ENCODE peak calls at places on chromosomes 3 and 15, in seven cellular contexts. H, D, T, L, C, A and K are unnamed samples.

GRCh38 chr3:177356113-177356512 is 158.8 kb upstream of the TBL1XR1 start:
- DNase-seq in H (no peak), D (no peak), T (no peak), L (no peak), C (no peak), A (no peak), K (no peak)

GRCh38 chr3:172300187-172300586 is 148.1 kb downstream of the GHSR start:
- DNase-seq in H (no peak), D (no peak), T (peak; percentile 53), L (no peak), C (no peak), A (no peak), K (no peak)

GRCh38 chr3:66453525-66454463 is 47.0 kb downstream of the LRIG1 start:
- DNase-seq in H (no peak), D (no peak), T (no peak), L (no peak), C (no peak), A (no peak), K (peak; percentile 45)

GRCh38 chr3:127674099-127674792 is 1.5 kb downstream of the ABTB1 start:
- DNase-seq in H (no peak), D (no peak), T (no peak), L (no peak), C (no peak), A (no peak), K (no peak)

GRCh38 chr15:83118968-83119367 is 11.5 kb downstream of the TM6SF1 start:
- DNase-seq in H (no peak), D (no peak), T (no peak), L (no peak), C (no peak), A (no peak), K (no peak)

GRCh38 chr3:38507120-38507519 is 11.0 kb downstream of the EXOG start:
- DNase-seq in H (peak; percentile 49), D (no peak), T (no peak), L (no peak), C (no peak), A (no peak), K (no peak)

GRCh38 chr3:56775356-56775914 is 26.3 kb downstream of the ARHGEF3 start:
- DNase-seq in H (no peak), D (no peak), T (no peak), L (no peak), C (no peak), A (no peak), K (peak; percentile 18)

GRCh38 chr3:114308830-114309229 is 15.0 kb downstream of the TIGIT start:
- DNase-seq in H (peak; percentile 62), D (peak; percentile 56), T (no peak), L (no peak), C (no peak), A (peak; percentile 63), K (no peak)

GRCh38 chr3:183481582-183481981 is 53.2 kb upstream of the MCF2L2 start:
- DNase-seq in H (no peak), D (no peak), T (peak; percentile 50), L (no peak), C (no peak), A (no peak), K (no peak)

GRCh38 chr3:51715231-51716058 is 8.6 kb downstream of the GRM2 start:
- DNase-seq in H (peak; percentile 2), D (no peak), T (no peak), L (no peak), C (no peak), A (no peak), K (no peak)

GRCh38 chr15:39454189-39454986 is 126.5 kb upstream of the THBS1 start:
- DNase-seq in H (no peak), D (no peak), T (peak; percentile 50), L (no peak), C (no peak), A (no peak), K (no peak)

GRCh38 chr3:72821170-72821781 is 27.0 kb downstream of the SHQ1 start:
- DNase-seq in H (peak; percentile 18), D (peak; percentile 22), T (peak; percentile 53), L (peak; percentile 48), C (peak; percentile 62), A (no peak), K (no peak)

GRCh38 chr15:25735550-25736384 is 127.4 kb downstream of the ATP10A start:
- DNase-seq in H (no peak), D (no peak), T (no peak), L (no peak), C (no peak), A (no peak), K (no peak)

GRCh38 chr15:65344909-65345275 is 32.9 kb downstream of the IGDCC3 start:
- DNase-seq in H (no peak), D (no peak), T (peak; percentile 12), L (no peak), C (no peak), A (no peak), K (no peak)

GRCh38 chr15:55897560-55898336 is 95.7 kb downstream of the NEDD4 start:
- DNase-seq in H (peak; percentile 31), D (no peak), T (peak; percentile 61), L (peak; percentile 52), C (peak; percentile 15), A (no peak), K (peak; percentile 75)

GRCh38 chr3:70716832-70717231 is 404.4 kb upstream of the MDFIC2 start:
- DNase-seq in H (no peak), D (no peak), T (peak; percentile 48), L (peak; percentile 56), C (no peak), A (no peak), K (no peak)

GRCh38 chr3:158167737-158168469 is 58.0 kb downstream of the RSRC1 start:
- DNase-seq in H (no peak), D (no peak), T (peak; percentile 98), L (peak; percentile 96), C (no peak), A (no peak), K (no peak)

GRCh38 chr3:114554716-114555115 is 260.9 kb downstream of the TIGIT start:
- DNase-seq in H (no peak), D (no peak), T (no peak), L (no peak), C (no peak), A (no peak), K (no peak)

GRCh38 chr3:71210257-71211002 is 373.1 kb downstream of the FOXP1 start:
- DNase-seq in H (no peak), D (no peak), T (peak; percentile 76), L (peak; percentile 79), C (no peak), A (no peak), K (no peak)

GRCh38 chr3:177482048-177482741 is 284.9 kb upstream of the TBL1XR1 start:
- DNase-seq in H (no peak), D (no peak), T (no peak), L (peak; percentile 29), C (no peak), A (no peak), K (no peak)

GRCh38 chr3:169591159-169591951 is 72.2 kb downstream of the MECOM start:
- DNase-seq in H (no peak), D (no peak), T (no peak), L (no peak), C (no peak), A (no peak), K (no peak)

GRCh38 chr15:38225381-38225780 is 27.3 kb upstream of the SPRED1 start:
- DNase-seq in H (no peak), D (no peak), T (no peak), L (no peak), C (no peak), A (no peak), K (no peak)